ENCODE peak calls at places on chromosomes 16 and 17, in eight cellular contexts. U, Q, Z, K, V, J, G and C are unnamed samples.

GRCh38 chr17:14886200-14886739 is 378.9 kb downstream of the PMP22 start:
- DNase-seq in U (no peak), Q (no peak), Z (no peak), K (no peak), V (no peak), J (peak; percentile 7), G (no peak), C (no peak)

GRCh38 chr17:56661906-56662305 is 68.4 kb downstream of the NOG start:
- DNase-seq in U (no peak), Q (no peak), Z (no peak), K (no peak), V (peak; percentile 28), J (no peak), G (no peak), C (no peak)

GRCh38 chr17:29384901-29385300 is 5.3 kb upstream of the TAOK1 start:
- DNase-seq in U (no peak), Q (no peak), Z (no peak), K (peak; percentile 16), V (no peak), J (no peak), G (no peak), C (no peak)

GRCh38 chr17:80012156-80012555 is 23.5 kb downstream of the TBC1D16 start:
- DNase-seq in U (no peak), Q (no peak), Z (no peak), K (no peak), V (no peak), J (no peak), G (no peak), C (no peak)

GRCh38 chr16:10362077-10362863 is 23.6 kb upstream of the ATF7IP2 start:
- DNase-seq in U (peak; percentile 30), Q (peak; percentile 23), Z (no peak), K (no peak), V (no peak), J (no peak), G (no peak), C (no peak)

GRCh38 chr16:16974192-16974591 is 496.6 kb downstream of the XYLT1 start:
- DNase-seq in U (no peak), Q (no peak), Z (no peak), K (no peak), V (no peak), J (no peak), G (no peak), C (no peak)

GRCh38 chr17:59342681-59343127 is 11.2 kb downstream of the YPEL2 start:
- DNase-seq in U (no peak), Q (no peak), Z (no peak), K (no peak), V (no peak), J (no peak), G (no peak), C (no peak)

GRCh38 chr16:10616744-10617640 is 36.6 kb upstream of the EMP2 start:
- DNase-seq in U (no peak), Q (no peak), Z (peak; percentile 87), K (peak; percentile 76), V (peak; percentile 8), J (peak; percentile 28), G (no peak), C (no peak)

GRCh38 chr17:30921544-30922196 is at the start of gene ADAP2:
- DNase-seq in U (peak; percentile 79), Q (no peak), Z (peak; percentile 62), K (peak; percentile 23), V (peak; percentile 19), J (no peak), G (peak; percentile 27), C (no peak)

GRCh38 chr17:12998461-12998860 is 19.4 kb downstream of the ELAC2 start:
- DNase-seq in U (no peak), Q (no peak), Z (no peak), K (no peak), V (no peak), J (no peak), G (no peak), C (no peak)

GRCh38 chr17:79930077-79930785 is 91.0 kb upstream of the CBX4 start:
- DNase-seq in U (no peak), Q (no peak), Z (no peak), K (no peak), V (no peak), J (no peak), G (no peak), C (no peak)

GRCh38 chr17:81712468-81713003 is 452 bp downstream of the SLC25A10 start:
- DNase-seq in U (peak; percentile 75), Q (no peak), Z (no peak), K (no peak), V (no peak), J (peak; percentile 17), G (no peak), C (no peak)

GRCh38 chr16:25256821-25257503 is 683 bp downstream of the ZKSCAN2 start:
- DNase-seq in U (peak; percentile 28), Q (no peak), Z (no peak), K (peak; percentile 14), V (no peak), J (peak; percentile 16), G (no peak), C (no peak)

GRCh38 chr16:21684199-21684598 is 20.4 kb downstream of the OTOA start:
- DNase-seq in U (peak; percentile 43), Q (no peak), Z (no peak), K (no peak), V (peak; percentile 4), J (peak; percentile 4), G (no peak), C (no peak)

GRCh38 chr16:20683812-20684211 is 13.7 kb downstream of the ACSM1 start:
- DNase-seq in U (no peak), Q (no peak), Z (no peak), K (no peak), V (no peak), J (no peak), G (no peak), C (no peak)

GRCh38 chr17:36942631-36943125 is 5.4 kb downstream of the LHX1 start:
- DNase-seq in U (no peak), Q (no peak), Z (no peak), K (no peak), V (no peak), J (no peak), G (no peak), C (no peak)

GRCh38 chr17:39576187-39576586 is 31.5 kb downstream of the NEUROD2 start:
- DNase-seq in U (no peak), Q (no peak), Z (no peak), K (peak; percentile 20), V (peak; percentile 6), J (no peak), G (no peak), C (no peak)

GRCh38 chr17:28940675-28941074 is 10.6 kb downstream of the PHF12 start:
- DNase-seq in U (no peak), Q (no peak), Z (no peak), K (no peak), V (no peak), J (no peak), G (no peak), C (no peak)

GRCh38 chr16:28130099-28131088 is 66.9 kb upstream of the GSG1L start:
- DNase-seq in U (no peak), Q (no peak), Z (no peak), K (no peak), V (no peak), J (no peak), G (no peak), C (no peak)

GRCh38 chr17:80124351-80124981 is 22.5 kb downstream of the EIF4A3 start:
- DNase-seq in U (peak; percentile 47), Q (no peak), Z (no peak), K (no peak), V (peak; percentile 29), J (peak; percentile 89), G (no peak), C (no peak)

GRCh38 chr17:40086150-40087044 is 14.0 kb downstream of the NR1D1 start:
- DNase-seq in U (peak; percentile 85), Q (peak; percentile 89), Z (no peak), K (no peak), V (no peak), J (peak; percentile 56), G (no peak), C (no peak)

GRCh38 chr17:65277576-65277975 is 140.4 kb downstream of the RGS9 start:
- DNase-seq in U (no peak), Q (peak; percentile 48), Z (no peak), K (no peak), V (no peak), J (peak; percentile 39), G (no peak), C (peak; percentile 16)

GRCh38 chr16:53257001-53257400 is 177.3 kb upstream of the RBL2 start:
- DNase-seq in U (no peak), Q (no peak), Z (no peak), K (peak; percentile 54), V (no peak), J (peak; percentile 76), G (no peak), C (no peak)

GRCh38 chr17:75289122-75289831 is at the start of gene SLC25A19:
- DNase-seq in U (peak; percentile 97), Q (peak; percentile 98), Z (peak; percentile 98), K (peak; percentile 100), V (peak; percentile 99), J (peak; percentile 99), G (peak; percentile 95), C (peak; percentile 96)
- TF ChIP-seq CTCF in U (peak; percentile 34), Q (no peak), Z (peak; percentile 0), K (peak; percentile 8), V (peak; percentile 15), J (no peak), G (no peak), C (peak; percentile 48)

GRCh38 chr17:61463068-61463980 is 11.1 kb downstream of the TBX4 start:
- DNase-seq in U (no peak), Q (no peak), Z (no peak), K (no peak), V (no peak), J (no peak), G (no peak), C (no peak)
- TF ChIP-seq CTCF in U (no peak), Q (no peak), Z (no peak), K (no peak), V (peak; percentile 32), J (peak; percentile 2), G (no peak), C (peak; percentile 36)

GRCh38 chr17:10463402-10463801 is 6.0 kb downstream of the MYH4 start:
- DNase-seq in U (no peak), Q (no peak), Z (no peak), K (no peak), V (no peak), J (no peak), G (no peak), C (no peak)
- TF ChIP-seq CTCF in U (no peak), Q (no peak), Z (no peak), K (no peak), V (peak; percentile 48), J (no peak), G (no peak), C (peak; percentile 48)

GRCh38 chr16:51473091-51473490 is 322.0 kb upstream of the SALL1 start:
- DNase-seq in U (no peak), Q (no peak), Z (no peak), K (no peak), V (no peak), J (peak; percentile 7), G (no peak), C (no peak)

DNA sequence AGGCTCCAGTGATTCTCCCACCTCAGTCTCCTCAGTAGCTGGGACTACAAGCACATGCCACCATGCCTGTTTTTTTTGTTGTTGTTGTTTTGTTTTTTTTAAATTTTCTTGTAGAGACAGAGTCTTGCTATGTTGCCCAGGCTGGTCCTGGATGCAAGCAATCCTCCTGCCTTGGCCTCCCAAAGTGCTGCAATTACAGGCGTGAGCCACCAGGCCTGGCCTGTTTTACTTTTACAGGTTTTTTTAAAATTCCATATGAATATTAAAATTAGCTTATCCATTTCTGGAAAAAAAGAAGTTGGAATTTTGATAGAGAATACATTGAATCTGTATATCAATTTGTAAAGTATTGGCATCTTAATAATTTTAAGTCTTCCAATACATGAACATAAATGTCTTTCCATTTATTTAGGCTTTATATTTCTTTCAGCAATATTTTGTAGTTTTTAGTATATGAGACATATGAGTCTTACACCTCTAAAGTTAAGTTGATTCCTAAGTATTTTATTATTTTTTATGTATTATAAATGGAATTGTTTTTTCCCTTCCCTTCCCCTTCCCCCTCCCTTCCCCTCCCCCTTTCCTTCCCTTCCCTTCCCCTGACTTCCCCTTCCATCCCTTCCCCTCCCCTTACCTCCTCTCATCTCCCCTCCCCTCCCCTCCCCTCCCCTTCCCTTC is 323.5 kb upstream of the SALL1 start:
- DNase-seq in U (no peak), Q (no peak), Z (no peak), K (no peak), V (no peak), J (no peak), G (no peak), C (no peak)
- TF ChIP-seq CTCF in U (no peak), Q (no peak), Z (no peak), K (no peak), V (no peak), J (no peak), G (peak; percentile 24), C (peak; percentile 60)